ENCODE peak calls at places on chromosomes 3 and 15, in eight cellular contexts. X, U, Q, H, Y, B, O and W are unnamed samples.

GRCh38 chr3:76039431-76039830 is 254.1 kb upstream of the ZNF717 start:
- DNase-seq in X (peak), U (no peak), Q (no peak), H (no peak), Y (no peak), B (no peak), O (no peak), W (no peak)

GRCh38 chr15:45794768-45795486 is 160.1 kb downstream of the SQOR start:
- DNase-seq in X (no peak), U (no peak), Q (no peak), H (no peak), Y (no peak), B (no peak), O (no peak), W (no peak)

GRCh38 chr3:169613895-169614294 is 49.6 kb downstream of the MECOM start:
- DNase-seq in X (no peak), U (no peak), Q (no peak), H (no peak), Y (no peak), B (no peak), O (no peak), W (no peak)

GRCh38 chr15:89129123-89129815 is 41.0 kb downstream of the ABHD2 start:
- DNase-seq in X (peak), U (peak), Q (peak), H (peak), Y (no peak), B (peak), O (peak), W (peak)

GRCh38 chr3:71421475-71421819 is 162.1 kb downstream of the FOXP1 start:
- DNase-seq in X (no peak), U (peak), Q (no peak), H (no peak), Y (no peak), B (no peak), O (no peak), W (no peak)

GRCh38 chr15:93865610-93866009 is 365.8 kb upstream of the MCTP2 start:
- DNase-seq in X (no peak), U (no peak), Q (no peak), H (no peak), Y (no peak), B (no peak), O (no peak), W (no peak)

GRCh38 chr3:193782280-193782654 is 189.3 kb downstream of the OPA1 start:
- DNase-seq in X (peak), U (no peak), Q (no peak), H (no peak), Y (no peak), B (no peak), O (no peak), W (no peak)

GRCh38 chr3:128254066-128254590 is 100.8 kb downstream of the EEFSEC start:
- DNase-seq in X (no peak), U (no peak), Q (no peak), H (no peak), Y (no peak), B (no peak), O (no peak), W (no peak)

GRCh38 chr3:123351396-123351945 is 97.4 kb downstream of the ADCY5 start:
- DNase-seq in X (no peak), U (no peak), Q (no peak), H (peak), Y (no peak), B (no peak), O (peak), W (no peak)

GRCh38 chr3:106323586-106323985 is 454.8 kb upstream of the CBLB start:
- DNase-seq in X (peak), U (no peak), Q (no peak), H (no peak), Y (no peak), B (no peak), O (no peak), W (no peak)

GRCh38 chr15:57892181-57892580 is 173.3 kb downstream of the ALDH1A2 start:
- DNase-seq in X (peak), U (no peak), Q (no peak), H (no peak), Y (no peak), B (no peak), O (no peak), W (no peak)

GRCh38 chr15:92606126-92606835 is 49.3 kb downstream of the FAM174B start:
- DNase-seq in X (no peak), U (no peak), Q (no peak), H (peak), Y (no peak), B (no peak), O (peak), W (no peak)

GRCh38 chr3:45832691-45833090 is 9.2 kb downstream of the LZTFL1 start:
- DNase-seq in X (no peak), U (no peak), Q (no peak), H (no peak), Y (no peak), B (no peak), O (no peak), W (no peak)

GRCh38 chr15:60137711-60138396 is 133.7 kb downstream of the FOXB1 start:
- DNase-seq in X (peak), U (no peak), Q (no peak), H (no peak), Y (no peak), B (no peak), O (no peak), W (no peak)

GRCh38 chr3:19221081-19221480 is 72.8 kb downstream of the KCNH8 start:
- DNase-seq in X (no peak), U (no peak), Q (no peak), H (no peak), Y (no peak), B (no peak), O (no peak), W (no peak)

GRCh38 chr3:14434105-14434504 is 31.7 kb downstream of the SLC6A6 start:
- DNase-seq in X (peak), U (no peak), Q (no peak), H (no peak), Y (no peak), B (peak), O (no peak), W (no peak)

GRCh38 chr3:152335273-152335672 is 66.5 kb downstream of the MBNL1 start:
- DNase-seq in X (no peak), U (peak), Q (no peak), H (no peak), Y (no peak), B (no peak), O (no peak), W (no peak)

GRCh38 chr3:126507886-126508285 is 9.7 kb downstream of the UROC1 start:
- DNase-seq in X (no peak), U (no peak), Q (no peak), H (no peak), Y (no peak), B (peak), O (no peak), W (no peak)

GRCh38 chr3:37554364-37554763 is 307.3 kb upstream of the CTDSPL start:
- DNase-seq in X (no peak), U (no peak), Q (no peak), H (no peak), Y (no peak), B (no peak), O (no peak), W (no peak)
- TF ChIP-seq CTCF in X (no peak), U (peak), Q (no peak), H (no peak), Y (no peak), B (no peak), O (peak), W (peak)

GRCh38 chr3:171867976-171868375 is 24.8 kb downstream of the TMEM212 start:
- DNase-seq in X (no peak), U (no peak), Q (no peak), H (no peak), Y (no peak), B (no peak), O (no peak), W (peak)
- TF ChIP-seq CTCF in X (no peak), U (peak), Q (peak), H (no peak), Y (no peak), B (no peak), O (no peak), W (peak)

DNA sequence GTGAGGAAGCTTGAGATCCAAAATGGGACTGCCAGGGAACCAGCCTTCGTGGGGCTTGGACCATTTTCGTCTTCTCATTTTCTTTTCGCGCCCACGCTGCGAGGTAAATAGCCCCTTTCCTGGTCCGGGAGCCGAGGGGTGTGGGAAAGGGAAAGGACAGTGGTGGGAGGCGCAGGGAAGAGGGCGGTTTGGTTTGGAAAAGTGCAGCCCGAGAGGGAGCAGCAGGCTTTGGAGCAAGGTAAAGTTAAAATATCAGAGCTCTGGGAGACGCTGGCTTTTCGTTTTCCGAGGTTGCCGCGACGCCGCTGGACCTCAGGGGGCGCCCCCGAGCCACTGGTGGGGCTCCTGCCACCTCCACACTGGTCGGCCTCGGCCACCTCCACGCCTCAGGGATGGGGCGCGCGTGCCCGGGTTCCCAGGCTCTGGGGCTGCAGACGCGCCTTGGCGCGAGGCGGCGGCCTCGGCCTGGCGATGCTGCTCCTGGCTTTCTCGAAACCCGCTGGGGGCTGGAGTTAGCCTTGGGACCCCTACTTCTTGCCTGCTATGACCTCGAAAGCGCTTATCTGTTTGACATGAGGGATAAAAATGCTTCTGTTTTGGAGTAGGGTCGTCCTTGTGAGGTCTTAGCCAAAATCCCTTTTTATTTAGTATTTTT is 3.2 kb downstream of the PTPRG start:
- DNase-seq in X (peak), U (no peak), Q (peak), H (peak), Y (peak), B (peak), O (peak), W (peak)
- TF ChIP-seq CTCF in X (peak), U (peak), Q (peak), H (peak), Y (peak), B (peak), O (peak), W (peak)

GRCh38 chr15:51727141-51727897 is 10.1 kb downstream of the LYSMD2 start:
- DNase-seq in X (peak), U (no peak), Q (no peak), H (no peak), Y (no peak), B (no peak), O (no peak), W (peak)
- TF ChIP-seq CTCF in X (peak), U (no peak), Q (no peak), H (no peak), Y (no peak), B (no peak), O (no peak), W (peak)

GRCh38 chr3:11271986-11272904 is at the start of gene ATG7:
- DNase-seq in X (peak), U (peak), Q (peak), H (peak), Y (peak), B (peak), O (peak), W (peak)
- TF ChIP-seq CTCF in X (no peak), U (no peak), Q (no peak), H (peak), Y (no peak), B (no peak), O (peak), W (no peak)

GRCh38 chr15:74272812-74273211 is 36.7 kb downstream of the CCDC33 start:
- DNase-seq in X (no peak), U (no peak), Q (no peak), H (no peak), Y (no peak), B (no peak), O (no peak), W (peak)

GRCh38 chr15:74274485-74275038 is 38.4 kb downstream of the CCDC33 start:
- DNase-seq in X (no peak), U (no peak), Q (no peak), H (no peak), Y (no peak), B (no peak), O (no peak), W (no peak)

GRCh38 chr15:74270854-74271520 is 34.9 kb downstream of the CCDC33 start:
- DNase-seq in X (no peak), U (no peak), Q (no peak), H (no peak), Y (no peak), B (no peak), O (no peak), W (peak)

GRCh38 chr15:74269362-74270035 is 33.4 kb downstream of the CCDC33 start:
- DNase-seq in X (no peak), U (no peak), Q (no peak), H (no peak), Y (no peak), B (no peak), O (no peak), W (no peak)

DNA sequence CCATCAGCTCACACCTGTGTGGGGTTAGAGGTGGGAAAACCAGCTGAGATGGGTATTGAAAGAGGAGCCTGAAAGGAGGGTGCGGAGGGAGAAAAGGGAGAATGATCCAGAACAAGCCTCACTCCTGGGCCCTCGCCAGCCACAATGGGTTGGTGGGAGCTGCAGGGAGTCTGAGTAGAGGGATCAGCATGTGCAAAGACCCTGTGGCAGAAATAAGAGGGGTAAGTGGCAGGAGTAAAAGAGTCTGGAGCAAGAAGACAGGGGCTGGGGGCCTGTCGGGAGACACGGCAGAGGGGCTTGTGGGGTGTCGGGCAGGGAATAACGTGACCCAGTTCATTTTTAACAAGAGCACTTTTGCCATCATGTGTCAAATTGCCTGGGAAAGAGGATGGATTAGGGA is 34.0 kb downstream of the CCDC33 start:
- DNase-seq in X (no peak), U (no peak), Q (no peak), H (no peak), Y (no peak), B (no peak), O (no peak), W (no peak)
- TF ChIP-seq CTCF in X (no peak), U (no peak), Q (no peak), H (no peak), Y (no peak), B (no peak), O (no peak), W (no peak)